ENCODE peak calls at places on chromosomes 4 and X, in ten cellular contexts. One of them, this sample, is unnamed. For H3K4me1 and H3K9me3, the result is how much of the 10 kb centered on the place peaks cover.

GRCh38 chrX:45623266-45623665 is 422.6 kb upstream of the DIPK2B start:
- DNase-seq in tibial artery: no peak
- DNase-seq in stomach: no peak
- DNase-seq in cardiac muscle cell: no peak
- DNase-seq in neuronal stem cell: no peak
- DNase-seq in hepatocyte: peak
- DNase-seq in left lung: no peak
- DNase-seq in MM.1S: no peak
- DNase-seq in Karpas-422: no peak
- DNase-seq in transverse colon: no peak
- DNase-seq in this sample: no peak

GRCh38 chr4:103075894-103076776 is at the start of gene SLC9B2:
- DNase-seq in tibial artery: peak
- DNase-seq in stomach: peak
- DNase-seq in cardiac muscle cell: peak
- DNase-seq in neuronal stem cell: peak
- DNase-seq in hepatocyte: peak
- DNase-seq in left lung: peak
- DNase-seq in MM.1S: peak
- DNase-seq in Karpas-422: peak
- DNase-seq in transverse colon: peak
- DNase-seq in this sample: peak

GRCh38 chr4:152894673-152895072 is 41.5 kb upstream of the FHDC1 start:
- DNase-seq in tibial artery: no peak
- DNase-seq in stomach: no peak
- DNase-seq in cardiac muscle cell: no peak
- DNase-seq in neuronal stem cell: no peak
- DNase-seq in hepatocyte: no peak
- DNase-seq in left lung: no peak
- DNase-seq in MM.1S: no peak
- DNase-seq in Karpas-422: no peak
- DNase-seq in transverse colon: no peak
- DNase-seq in this sample: no peak

GRCh38 chrX:136039968-136040367 is 54.7 kb downstream of the SLC9A6 start:
- DNase-seq in tibial artery: no peak
- DNase-seq in stomach: no peak
- DNase-seq in cardiac muscle cell: no peak
- DNase-seq in neuronal stem cell: no peak
- DNase-seq in hepatocyte: no peak
- DNase-seq in left lung: no peak
- DNase-seq in MM.1S: no peak
- DNase-seq in Karpas-422: no peak
- DNase-seq in transverse colon: no peak
- DNase-seq in this sample: no peak

GRCh38 chrX:24494544-24495113 is 29.5 kb downstream of the PDK3 start:
- DNase-seq in tibial artery: no peak
- DNase-seq in stomach: no peak
- DNase-seq in cardiac muscle cell: no peak
- DNase-seq in neuronal stem cell: no peak
- DNase-seq in hepatocyte: peak
- DNase-seq in left lung: no peak
- DNase-seq in MM.1S: no peak
- DNase-seq in Karpas-422: no peak
- DNase-seq in transverse colon: peak
- DNase-seq in this sample: no peak

GRCh38 chr4:121898150-121898549 is 27.9 kb upstream of the BBS7 start:
- DNase-seq in tibial artery: no peak
- DNase-seq in stomach: no peak
- DNase-seq in cardiac muscle cell: no peak
- DNase-seq in neuronal stem cell: no peak
- DNase-seq in hepatocyte: no peak
- DNase-seq in left lung: peak
- DNase-seq in MM.1S: peak
- DNase-seq in Karpas-422: peak
- DNase-seq in transverse colon: peak
- DNase-seq in this sample: no peak

GRCh38 chrX:119809185-119809666 is 17.8 kb upstream of the RPL39 start:
- DNase-seq in tibial artery: no peak
- DNase-seq in stomach: no peak
- DNase-seq in cardiac muscle cell: no peak
- DNase-seq in neuronal stem cell: no peak
- DNase-seq in hepatocyte: no peak
- DNase-seq in left lung: no peak
- DNase-seq in MM.1S: no peak
- DNase-seq in Karpas-422: no peak
- DNase-seq in transverse colon: no peak
- DNase-seq in this sample: no peak

GRCh38 chr4:47074836-47075235 is 43.5 kb downstream of the GABRB1 start:
- DNase-seq in tibial artery: no peak
- DNase-seq in stomach: no peak
- DNase-seq in cardiac muscle cell: no peak
- DNase-seq in neuronal stem cell: no peak
- DNase-seq in hepatocyte: no peak
- DNase-seq in left lung: no peak
- DNase-seq in MM.1S: peak
- DNase-seq in Karpas-422: no peak
- DNase-seq in transverse colon: no peak
- DNase-seq in this sample: no peak

GRCh38 chr4:4481394-4482000 is 60.4 kb downstream of the STX18 start:
- DNase-seq in tibial artery: no peak
- DNase-seq in stomach: no peak
- DNase-seq in cardiac muscle cell: no peak
- DNase-seq in neuronal stem cell: no peak
- DNase-seq in hepatocyte: no peak
- DNase-seq in left lung: no peak
- DNase-seq in MM.1S: no peak
- DNase-seq in Karpas-422: no peak
- DNase-seq in transverse colon: no peak
- DNase-seq in this sample: no peak

GRCh38 chr4:47750771-47751170 is 87.1 kb downstream of the CORIN start:
- DNase-seq in tibial artery: no peak
- DNase-seq in stomach: no peak
- DNase-seq in cardiac muscle cell: no peak
- DNase-seq in neuronal stem cell: no peak
- DNase-seq in hepatocyte: no peak
- DNase-seq in left lung: no peak
- DNase-seq in MM.1S: no peak
- DNase-seq in Karpas-422: no peak
- DNase-seq in transverse colon: no peak
- DNase-seq in this sample: no peak

GRCh38 chr4:128871948-128872347 is 62.4 kb downstream of the JADE1 start:
- DNase-seq in tibial artery: no peak
- DNase-seq in stomach: no peak
- DNase-seq in cardiac muscle cell: no peak
- DNase-seq in neuronal stem cell: no peak
- DNase-seq in hepatocyte: no peak
- DNase-seq in left lung: no peak
- DNase-seq in MM.1S: no peak
- DNase-seq in Karpas-422: no peak
- DNase-seq in transverse colon: no peak
- DNase-seq in this sample: no peak

GRCh38 chr4:25439913-25440477 is 62.9 kb downstream of the ANAPC4 start:
- DNase-seq in tibial artery: peak
- DNase-seq in stomach: peak
- DNase-seq in cardiac muscle cell: peak
- DNase-seq in neuronal stem cell: peak
- DNase-seq in hepatocyte: peak
- DNase-seq in left lung: no peak
- DNase-seq in MM.1S: peak
- DNase-seq in Karpas-422: peak
- DNase-seq in transverse colon: peak
- DNase-seq in this sample: no peak

GRCh38 chr4:22988526-22988925 is 295.8 kb downstream of the GBA3 start:
- DNase-seq in tibial artery: no peak
- DNase-seq in stomach: no peak
- DNase-seq in cardiac muscle cell: no peak
- DNase-seq in neuronal stem cell: no peak
- DNase-seq in hepatocyte: no peak
- DNase-seq in left lung: no peak
- DNase-seq in MM.1S: no peak
- DNase-seq in Karpas-422: no peak
- DNase-seq in transverse colon: no peak
- DNase-seq in this sample: no peak

GRCh38 chrX:17397074-17397473 is 22.1 kb downstream of the NHS start:
- DNase-seq in tibial artery: no peak
- DNase-seq in stomach: no peak
- DNase-seq in cardiac muscle cell: no peak
- DNase-seq in neuronal stem cell: no peak
- DNase-seq in hepatocyte: no peak
- DNase-seq in left lung: no peak
- DNase-seq in MM.1S: no peak
- DNase-seq in Karpas-422: no peak
- DNase-seq in transverse colon: no peak
- DNase-seq in this sample: no peak

GRCh38 chr4:150867148-150867547 is 147.9 kb downstream of the LRBA start:
- DNase-seq in tibial artery: no peak
- DNase-seq in stomach: no peak
- DNase-seq in cardiac muscle cell: peak
- DNase-seq in neuronal stem cell: peak
- DNase-seq in hepatocyte: peak
- DNase-seq in left lung: no peak
- DNase-seq in MM.1S: peak
- DNase-seq in Karpas-422: peak
- DNase-seq in transverse colon: no peak
- DNase-seq in this sample: peak

GRCh38 chr4:88690355-88690754 is 7.3 kb downstream of the NAP1L5 start:
- DNase-seq in tibial artery: no peak
- DNase-seq in stomach: no peak
- DNase-seq in cardiac muscle cell: no peak
- DNase-seq in neuronal stem cell: no peak
- DNase-seq in hepatocyte: no peak
- DNase-seq in left lung: no peak
- DNase-seq in MM.1S: no peak
- DNase-seq in Karpas-422: no peak
- DNase-seq in transverse colon: no peak
- DNase-seq in this sample: no peak

GRCh38 chr4:138911903-138912713 is 103.5 kb upstream of the NOCT start:
- DNase-seq in tibial artery: no peak
- DNase-seq in stomach: no peak
- DNase-seq in cardiac muscle cell: no peak
- DNase-seq in neuronal stem cell: no peak
- DNase-seq in hepatocyte: peak
- DNase-seq in left lung: no peak
- DNase-seq in MM.1S: no peak
- DNase-seq in Karpas-422: no peak
- DNase-seq in transverse colon: peak
- DNase-seq in this sample: no peak

GRCh38 chr4:43277003-43277402 is 384.5 kb downstream of the GRXCR1 start:
- DNase-seq in tibial artery: no peak
- DNase-seq in stomach: no peak
- DNase-seq in cardiac muscle cell: no peak
- DNase-seq in neuronal stem cell: no peak
- DNase-seq in hepatocyte: no peak
- DNase-seq in left lung: no peak
- DNase-seq in MM.1S: no peak
- DNase-seq in Karpas-422: no peak
- DNase-seq in transverse colon: no peak
- DNase-seq in this sample: no peak

GRCh38 chrX:39602226-39602625 is 495.5 kb downstream of the BCOR start:
- DNase-seq in tibial artery: no peak
- DNase-seq in stomach: no peak
- DNase-seq in cardiac muscle cell: no peak
- DNase-seq in neuronal stem cell: no peak
- DNase-seq in hepatocyte: no peak
- DNase-seq in left lung: no peak
- DNase-seq in MM.1S: no peak
- DNase-seq in Karpas-422: no peak
- DNase-seq in transverse colon: no peak
- DNase-seq in this sample: no peak

GRCh38 chr4:106021737-106022410 is 126.6 kb downstream of the NPNT start:
- DNase-seq in tibial artery: no peak
- DNase-seq in stomach: no peak
- DNase-seq in cardiac muscle cell: no peak
- DNase-seq in neuronal stem cell: no peak
- DNase-seq in hepatocyte: no peak
- DNase-seq in left lung: no peak
- DNase-seq in MM.1S: no peak
- DNase-seq in Karpas-422: no peak
- DNase-seq in transverse colon: no peak
- DNase-seq in this sample: no peak

GRCh38 chrX:57528670-57529255 is 63.0 kb upstream of the ZXDB start:
- DNase-seq in tibial artery: no peak
- DNase-seq in stomach: no peak
- DNase-seq in cardiac muscle cell: peak
- DNase-seq in neuronal stem cell: no peak
- DNase-seq in hepatocyte: peak
- DNase-seq in left lung: no peak
- DNase-seq in MM.1S: peak
- DNase-seq in Karpas-422: peak
- DNase-seq in transverse colon: no peak
- DNase-seq in this sample: no peak

GRCh38 chr4:168522829-168523228 is 26.0 kb downstream of the PALLD start:
- DNase-seq in tibial artery: no peak
- DNase-seq in stomach: no peak
- DNase-seq in cardiac muscle cell: no peak
- DNase-seq in neuronal stem cell: no peak
- DNase-seq in hepatocyte: no peak
- DNase-seq in left lung: no peak
- DNase-seq in MM.1S: no peak
- DNase-seq in Karpas-422: no peak
- DNase-seq in transverse colon: no peak
- DNase-seq in this sample: no peak
- H3K4me1 ChIP-seq in tibial artery: under half
- H3K4me1 ChIP-seq in stomach: under half
- H3K4me1 ChIP-seq in cardiac muscle cell: under half
- H3K4me1 ChIP-seq in neuronal stem cell: under half
- H3K4me1 ChIP-seq in hepatocyte: under half
- H3K4me1 ChIP-seq in left lung: under half
- H3K4me1 ChIP-seq in MM.1S: under half
- H3K4me1 ChIP-seq in Karpas-422: under half
- H3K4me1 ChIP-seq in transverse colon: under half
- H3K4me1 ChIP-seq in this sample: under half

GRCh38 chrX:2228466-2228865 is 272.3 kb downstream of the DHRSX start:
- DNase-seq in tibial artery: no peak
- DNase-seq in stomach: no peak
- DNase-seq in cardiac muscle cell: no peak
- DNase-seq in neuronal stem cell: no peak
- DNase-seq in hepatocyte: no peak
- DNase-seq in left lung: no peak
- DNase-seq in MM.1S: no peak
- DNase-seq in Karpas-422: no peak
- DNase-seq in transverse colon: no peak
- DNase-seq in this sample: no peak
- H3K27ac ChIP-seq in tibial artery: no peak
- H3K27ac ChIP-seq in stomach: no peak
- H3K27ac ChIP-seq in cardiac muscle cell: no peak
- H3K27ac ChIP-seq in neuronal stem cell: no peak
- H3K27ac ChIP-seq in hepatocyte: no peak
- H3K27ac ChIP-seq in left lung: no peak
- H3K27ac ChIP-seq in MM.1S: no peak
- H3K27ac ChIP-seq in Karpas-422: no peak
- H3K27ac ChIP-seq in transverse colon: no peak
- H3K27ac ChIP-seq in this sample: no peak

GRCh38 chr4:56630876-56631666 is 50.0 kb downstream of the HOPX start:
- DNase-seq in tibial artery: no peak
- DNase-seq in stomach: no peak
- DNase-seq in cardiac muscle cell: no peak
- DNase-seq in neuronal stem cell: no peak
- DNase-seq in hepatocyte: no peak
- DNase-seq in left lung: no peak
- DNase-seq in MM.1S: no peak
- DNase-seq in Karpas-422: no peak
- DNase-seq in transverse colon: no peak
- DNase-seq in this sample: no peak
- H3K9me3 ChIP-seq in tibial artery: under half
- H3K9me3 ChIP-seq in stomach: under half
- H3K9me3 ChIP-seq in cardiac muscle cell: under half
- H3K9me3 ChIP-seq in neuronal stem cell: under half
- H3K9me3 ChIP-seq in hepatocyte: under half
- H3K9me3 ChIP-seq in left lung: under half
- H3K9me3 ChIP-seq in MM.1S: under half
- H3K9me3 ChIP-seq in Karpas-422: under half
- H3K9me3 ChIP-seq in transverse colon: under half
- H3K9me3 ChIP-seq in this sample: under half

GRCh38 chrX:27917713-27918500 is 63.3 kb downstream of the DCAF8L1 start:
- DNase-seq in tibial artery: no peak
- DNase-seq in stomach: no peak
- DNase-seq in cardiac muscle cell: no peak
- DNase-seq in neuronal stem cell: no peak
- DNase-seq in hepatocyte: no peak
- DNase-seq in left lung: no peak
- DNase-seq in MM.1S: no peak
- DNase-seq in Karpas-422: no peak
- DNase-seq in transverse colon: no peak
- DNase-seq in this sample: no peak
- H3K4me1 ChIP-seq in tibial artery: under half
- H3K4me1 ChIP-seq in stomach: under half
- H3K4me1 ChIP-seq in cardiac muscle cell: under half
- H3K4me1 ChIP-seq in neuronal stem cell: under half
- H3K4me1 ChIP-seq in hepatocyte: under half
- H3K4me1 ChIP-seq in left lung: under half
- H3K4me1 ChIP-seq in MM.1S: under half
- H3K4me1 ChIP-seq in Karpas-422: under half
- H3K4me1 ChIP-seq in transverse colon: under half
- H3K4me1 ChIP-seq in this sample: under half

This sample was measured in CD8-positive, alpha-beta T cell.